ENCODE peak calls at places on chromosomes 1 and 21, in eight cellular contexts. M is pulmonary artery endothelial cell; C is iris pigment epithelial cell; G is stimulated activated CD4-positive, alpha-beta T cell treated with anti-CD3 and anti-CD28 coated beads, TNF-alpha, amount 100 ng/mL, for 1 hour; U is WERI-Rb-1; X is T-helper 2 cell; D is iPS-NIHi11; Q is ELR. K is an unnamed sample.

GRCh38 chr21:36692125-36692843 is 6.6 kb upstream of the SIM2 start:
- DNase-seq in M (no peak), C (no peak), G (no peak), U (no peak), X (no peak), D (no peak), Q (no peak), K (no peak)

GRCh38 chr1:209344146-209344545 is 239.4 kb upstream of the CAMK1G start:
- DNase-seq in M (no peak), C (no peak), G (no peak), U (no peak), X (no peak), D (no peak), Q (no peak), K (no peak)

GRCh38 chr1:114040273-114041043 is 61.2 kb downstream of the OLFML3 start:
- DNase-seq in M (no peak), C (peak), G (no peak), U (no peak), X (no peak), D (no peak), Q (no peak), K (no peak)

GRCh38 chr1:16236495-16237342 is at the start of gene CPLANE2:
- DNase-seq in M (no peak), C (peak), G (peak), U (peak), X (peak), D (peak), Q (peak), K (peak)

GRCh38 chr1:110011527-110012041 is 22.8 kb upstream of the STRIP1 start:
- DNase-seq in M (no peak), C (peak), G (no peak), U (peak), X (no peak), D (peak), Q (peak), K (peak)

GRCh38 chr1:157404063-157404501 is 148.2 kb downstream of the FCRL5 start:
- DNase-seq in M (no peak), C (no peak), G (no peak), U (no peak), X (no peak), D (no peak), Q (no peak), K (no peak)

GRCh38 chr1:154943649-154944421 is 7.3 kb upstream of the PMVK start:
- DNase-seq in M (no peak), C (peak), G (no peak), U (peak), X (no peak), D (peak), Q (peak), K (peak)

GRCh38 chr1:59481915-59482505 is 185.1 kb downstream of the FGGY start:
- DNase-seq in M (no peak), C (no peak), G (no peak), U (no peak), X (no peak), D (no peak), Q (peak), K (no peak)

GRCh38 chr1:107698161-107698560 is 266.8 kb downstream of the VAV3 start:
- DNase-seq in M (no peak), C (no peak), G (no peak), U (no peak), X (no peak), D (no peak), Q (no peak), K (no peak)

GRCh38 chr1:85850238-85850637 is 142.0 kb upstream of the ZNHIT6 start:
- DNase-seq in M (no peak), C (peak), G (no peak), U (no peak), X (no peak), D (no peak), Q (peak), K (no peak)

GRCh38 chr1:93814059-93814794 is 64.8 kb downstream of the DNTTIP2 start:
- DNase-seq in M (peak), C (peak), G (no peak), U (peak), X (peak), D (peak), Q (peak), K (peak)

GRCh38 chr1:162179121-162179520 is 109.6 kb downstream of the NOS1AP start:
- DNase-seq in M (no peak), C (no peak), G (no peak), U (no peak), X (no peak), D (no peak), Q (no peak), K (no peak)

GRCh38 chr1:22315315-22316078 is 136.2 kb upstream of the ZBTB40 start:
- DNase-seq in M (no peak), C (no peak), G (no peak), U (no peak), X (no peak), D (no peak), Q (no peak), K (no peak)

GRCh38 chr1:196690582-196690981 is 38.7 kb downstream of the CFH start:
- DNase-seq in M (no peak), C (no peak), G (no peak), U (no peak), X (no peak), D (peak), Q (no peak), K (no peak)

GRCh38 chr1:90881034-90881433 is 140.8 kb downstream of the ZNF644 start:
- DNase-seq in M (no peak), C (no peak), G (no peak), U (no peak), X (no peak), D (no peak), Q (no peak), K (no peak)

GRCh38 chr1:243420968-243421675 is 165.3 kb downstream of the SDCCAG8 start:
- DNase-seq in M (no peak), C (no peak), G (no peak), U (no peak), X (no peak), D (no peak), Q (no peak), K (no peak)

GRCh38 chr21:43866233-43866632 is 1.2 kb downstream of the AGPAT3 start:
- DNase-seq in M (no peak), C (peak), G (no peak), U (no peak), X (peak), D (no peak), Q (peak), K (no peak)

GRCh38 chr1:97778718-97779117 is 142.1 kb downstream of the DPYD start:
- DNase-seq in M (no peak), C (no peak), G (no peak), U (no peak), X (no peak), D (no peak), Q (no peak), K (no peak)

GRCh38 chr1:117147856-117148588 is 26.5 kb upstream of the TRIM45 start:
- DNase-seq in M (no peak), C (peak), G (no peak), U (no peak), X (no peak), D (no peak), Q (peak), K (no peak)

GRCh38 chr21:36891692-36892091 is 74.8 kb downstream of the HLCS start:
- DNase-seq in M (no peak), C (no peak), G (no peak), U (no peak), X (no peak), D (no peak), Q (no peak), K (no peak)

GRCh38 chr1:36125129-36125991 is at the start of gene COL8A2:
- DNase-seq in M (no peak), C (no peak), G (no peak), U (no peak), X (no peak), D (peak), Q (no peak), K (no peak)

GRCh38 chr1:9874959-9875635 is 35.0 kb downstream of the CTNNBIP1 start:
- DNase-seq in M (no peak), C (peak), G (peak), U (peak), X (peak), D (peak), Q (peak), K (peak)

GRCh38 chr1:217343907-217344306 is 287.0 kb downstream of the GPATCH2 start:
- DNase-seq in M (no peak), C (no peak), G (no peak), U (peak), X (no peak), D (peak), Q (no peak), K (peak)

GRCh38 chr1:41851589-41851988 is 67.1 kb downstream of the HIVEP3 start:
- DNase-seq in M (peak), C (peak), G (no peak), U (no peak), X (no peak), D (no peak), Q (peak), K (no peak)

GRCh38 chr1:173409613-173410012 is 67.5 kb upstream of the PRDX6 start:
- DNase-seq in M (no peak), C (peak), G (no peak), U (no peak), X (peak), D (no peak), Q (peak), K (no peak)

GRCh38 chr1:29469457-29469856 is 233.1 kb downstream of the PTPRU start:
- DNase-seq in M (no peak), C (no peak), G (no peak), U (peak), X (no peak), D (no peak), Q (no peak), K (no peak)

GRCh38 chr1:209409786-209410185 is 173.7 kb upstream of the CAMK1G start:
- DNase-seq in M (no peak), C (peak), G (no peak), U (no peak), X (no peak), D (no peak), Q (peak), K (no peak)